ENCODE peak calls at places on chromosomes 6 and 20, in nine cellular contexts. L, Z, T, I, C, O, N, M and V are unnamed samples.

GRCh38 chr6:131663578-131664165 is 26.6 kb downstream of the ENPP3 start:
- DNase-seq in Z (no peak), L (no peak), C (no peak), I (no peak), T (no peak), O (no peak), M (no peak), N (no peak), V (no peak)

GRCh38 chr6:18312368-18312767 is 48.0 kb upstream of the DEK start:
- DNase-seq in O (no peak), M (no peak), T (no peak), L (no peak), I (no peak), C (no peak), Z (no peak), N (no peak), V (no peak)

GRCh38 chr6:108876929-108877775 is 28.9 kb downstream of the ARMC2 start:
- DNase-seq in T (peak), Z (no peak), O (peak), L (peak), N (peak), M (no peak), I (peak), C (peak), V (peak)

GRCh38 chr20:25453035-25453810 is 45.8 kb downstream of the GINS1 start:
- DNase-seq in T (no peak), C (no peak), N (peak), I (no peak), L (peak), O (no peak), Z (peak), M (no peak), V (peak)

GRCh38 chr6:30750379-30750668 is 6.0 kb upstream of the IER3 start:
- DNase-seq in M (no peak), L (no peak), N (no peak), C (no peak), T (no peak), I (no peak), Z (no peak), O (no peak), V (no peak)

GRCh38 chr20:36623444-36623843 is 17.9 kb downstream of the RAB5IF start:
- DNase-seq in I (no peak), M (no peak), N (no peak), O (no peak), C (no peak), T (no peak), L (no peak), Z (no peak), V (no peak)

GRCh38 chr20:53001502-53002301 is 29.5 kb downstream of the TSHZ2 start:
- DNase-seq in O (no peak), Z (no peak), L (no peak), T (no peak), N (no peak), M (no peak), C (no peak), I (no peak), V (no peak)

GRCh38 chr6:23518294-23518693 is 607.7 kb upstream of the NRSN1 start:
- DNase-seq in Z (no peak), N (no peak), L (no peak), T (no peak), C (no peak), O (no peak), M (no peak), I (no peak), V (no peak)

GRCh38 chr20:22861990-22862389 is 173.1 kb upstream of the SSTR4 start:
- DNase-seq in N (no peak), L (peak), I (no peak), M (no peak), Z (no peak), C (peak), O (no peak), T (peak), V (no peak)

GRCh38 chr20:22863881-22864280 is 171.2 kb upstream of the SSTR4 start:
- DNase-seq in T (no peak), N (no peak), L (no peak), Z (no peak), M (no peak), C (no peak), O (no peak), I (no peak), V (peak)

GRCh38 chr20:22861231-22861980 is 173.7 kb upstream of the SSTR4 start:
- DNase-seq in T (no peak), Z (no peak), O (no peak), M (no peak), L (no peak), N (no peak), C (no peak), I (no peak), V (peak)

GRCh38 chr20:22866757-22867425 is 168.2 kb upstream of the SSTR4 start:
- DNase-seq in Z (no peak), L (peak), M (peak), I (no peak), T (no peak), C (no peak), O (no peak), N (no peak), V (peak)

GRCh38 chr20:22862645-22863230 is 172.4 kb upstream of the SSTR4 start:
- DNase-seq in C (no peak), M (peak), T (peak), L (no peak), O (no peak), Z (no peak), N (no peak), I (no peak), V (no peak)
- TF ChIP-seq CTCF in C (no peak), M (no peak), T (no peak), L (peak), O (no peak), Z (no peak), N (no peak), I (no peak), V (peak)

DNA sequence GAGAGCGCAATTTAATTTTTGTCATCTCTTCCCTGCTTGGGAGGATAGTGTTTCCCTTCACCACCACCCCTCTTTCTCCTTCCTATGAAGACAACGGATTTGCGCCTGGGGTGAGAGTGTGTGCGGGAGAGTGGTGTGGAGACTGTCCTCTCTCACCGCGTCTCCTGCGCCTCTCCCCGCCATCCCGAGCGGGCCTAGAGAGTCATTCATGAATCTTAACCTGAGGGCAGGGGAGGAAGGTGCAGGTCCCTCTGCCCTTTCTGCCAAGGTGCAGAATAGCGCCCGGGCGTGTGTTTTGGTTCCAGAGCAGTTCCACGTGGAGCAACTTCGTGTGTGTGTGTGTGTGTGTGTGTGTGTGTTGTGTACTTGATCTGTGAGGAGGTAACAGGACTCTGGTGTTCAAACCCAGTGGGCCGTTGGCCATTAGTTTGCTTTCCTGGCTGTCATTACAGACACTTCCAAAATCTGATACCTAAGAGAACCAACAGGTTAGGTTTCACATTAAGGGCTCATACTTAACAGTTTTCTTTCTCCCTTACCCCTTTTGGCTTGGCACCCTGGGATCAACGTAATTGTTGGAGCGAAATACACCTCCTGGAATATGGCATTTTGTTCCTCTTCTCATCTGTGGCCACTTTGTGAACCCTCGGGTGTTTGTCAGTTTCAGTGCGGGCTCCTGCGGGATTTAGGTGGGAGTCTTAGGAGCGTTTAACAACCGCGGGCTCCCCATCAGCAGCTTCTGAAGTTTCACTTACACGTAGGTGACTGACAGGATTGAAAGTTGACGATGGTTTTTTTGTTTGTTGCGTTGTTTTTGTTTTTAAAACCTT is 1.8 kb downstream of the EYA4 start:
- DNase-seq in O (peak), T (peak), N (peak), I (no peak), L (no peak), C (no peak), Z (no peak), M (no peak), V (no peak)
- H3K4me3 ChIP-seq in O (peak), T (peak), N (peak), I (peak), L (peak), C (no peak), Z (peak), M (peak), V (peak)

DNA sequence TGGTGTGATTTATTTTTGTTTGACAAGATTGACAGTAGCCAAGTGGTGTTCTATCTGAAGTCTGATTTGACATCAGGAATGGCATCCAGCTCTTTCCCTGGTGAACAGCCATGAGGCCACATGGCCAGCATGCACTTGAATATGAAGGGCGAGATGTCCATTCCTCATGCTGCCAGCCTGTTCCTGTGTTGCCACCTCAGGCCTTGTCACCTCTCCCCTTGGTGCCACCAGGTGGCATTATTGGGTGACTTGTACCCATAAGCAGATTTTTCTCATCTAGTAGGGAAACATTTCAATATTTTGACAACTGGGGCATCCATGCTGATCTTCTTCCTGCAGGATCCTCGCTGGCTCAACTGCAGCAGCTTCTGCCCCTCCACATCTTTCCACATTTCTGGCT is 199.1 kb downstream of the ERMARD start:
- DNase-seq in Z (no peak), T (no peak), O (no peak), L (peak), I (no peak), M (no peak), N (peak), C (peak), V (peak)
- TF ChIP-seq CTCF in Z (peak), T (peak), O (no peak), L (no peak), I (peak), M (no peak), N (no peak), C (peak), V (peak)

DNA sequence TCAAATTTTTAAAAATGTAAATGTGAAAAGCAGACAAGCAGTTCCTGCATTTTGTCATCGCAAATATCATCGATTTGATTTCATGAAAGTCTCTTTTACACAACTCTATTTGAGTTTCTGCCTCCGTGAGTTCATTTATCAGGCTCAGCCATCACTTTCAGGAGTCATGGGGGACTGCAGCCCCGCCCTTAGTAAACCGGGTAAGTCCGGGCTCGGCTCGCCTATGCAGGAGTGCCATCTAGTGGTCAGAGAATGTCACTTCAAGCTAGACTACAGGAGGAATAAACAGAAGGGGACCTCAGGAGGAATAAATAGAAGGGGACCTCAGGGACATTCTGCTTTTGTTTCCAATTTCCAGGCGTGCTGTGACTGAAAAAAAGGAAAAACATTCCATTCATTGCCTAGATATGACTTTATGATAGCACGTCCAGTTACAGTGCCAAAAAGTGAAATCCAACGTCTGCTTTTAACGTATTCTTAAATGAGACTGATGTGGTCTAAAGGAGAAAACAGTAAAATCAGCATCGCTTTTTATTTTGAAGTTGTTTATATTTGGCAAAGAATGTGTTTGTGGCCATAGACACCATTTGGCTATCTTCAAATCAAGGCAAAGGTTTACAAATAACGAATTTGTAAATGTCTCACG is 333.9 kb downstream of the HACE1 start:
- DNase-seq in L (peak), Z (peak), C (peak), M (peak), O (peak), N (peak), T (peak), I (peak), V (peak)
- H3K4me3 ChIP-seq in L (peak), Z (peak), C (no peak), M (peak), O (peak), N (peak), T (peak), I (peak), V (peak)